ENCODE peak calls at places on chromosome 22, in four cellular contexts. B is GM12865; X is brain microvascular endothelial cell; M is activated CD8-positive, alpha-beta memory T cell treated with anti-CD3 and anti-CD28 coated beads for 48 hours. U is an unnamed sample.

GRCh38 chr22:19568337-19569311 is 44.4 kb upstream of the CLDN5 start:
- DNase-seq in B (no peak), X (peak), M (no peak), U (no peak)

GRCh38 chr22:39318507-39319283 is 728 bp downstream of the RPL3 start:
- DNase-seq in B (no peak), X (peak), M (no peak), U (no peak)

GRCh38 chr22:49195636-49196035 is 632.0 kb downstream of the BRD1 start:
- DNase-seq in B (no peak), X (no peak), M (no peak), U (no peak)

GRCh38 chr22:38738475-38739070 is 17.2 kb downstream of the SUN2 start:
- DNase-seq in B (no peak), X (no peak), M (no peak), U (no peak)

GRCh38 chr22:30266445-30267381 is at the start of gene OSM:
- DNase-seq in B (peak), X (no peak), M (peak), U (no peak)

GRCh38 chr22:38203090-38203810 is 1.5 kb downstream of the MAFF start:
- DNase-seq in B (peak), X (no peak), M (no peak), U (no peak)

GRCh38 chr22:48885919-48886305 is 941.8 kb downstream of the BRD1 start:
- DNase-seq in B (no peak), X (no peak), M (no peak), U (no peak)

GRCh38 chr22:46104170-46104880 is 46.0 kb upstream of the PPARA start:
- DNase-seq in B (no peak), X (no peak), M (no peak), U (no peak)

GRCh38 chr22:40014661-40015255 is 20.0 kb downstream of the FAM83F start:
- DNase-seq in B (no peak), X (no peak), M (no peak), U (no peak)

GRCh38 chr22:25023879-25024278 is 71.4 kb downstream of the KIAA1671 start:
- DNase-seq in B (no peak), X (no peak), M (no peak), U (no peak)

GRCh38 chr22:38699784-38700183 is 959 bp downstream of the JOSD1 start:
- DNase-seq in B (no peak), X (no peak), M (no peak), U (no peak)

GRCh38 chr22:19042285-19043110 is 79.7 kb downstream of the DGCR2 start:
- DNase-seq in B (no peak), X (no peak), M (no peak), U (no peak)

GRCh38 chr22:36417281-36417686 is 29.5 kb upstream of the MYH9 start:
- DNase-seq in B (peak), X (no peak), M (no peak), U (no peak)

GRCh38 chr22:28703436-28703835 is 23.8 kb upstream of the TTC28 start:
- DNase-seq in B (no peak), X (no peak), M (no peak), U (no peak)

GRCh38 chr22:37777122-37777687 is 30.5 kb upstream of the GCAT start:
- DNase-seq in B (peak), X (peak), M (no peak), U (no peak)

GRCh38 chr22:24205438-24206189 is 24.3 kb downstream of the SUSD2 start:
- DNase-seq in B (no peak), X (no peak), M (no peak), U (no peak)

GRCh38 chr22:18076060-18076497 is 1.7 kb upstream of the PEX26 start:
- DNase-seq in B (peak), X (peak), M (no peak), U (no peak)

GRCh38 chr22:46294784-46295183 is 1.9 kb upstream of the GTSE1 start:
- DNase-seq in B (no peak), X (no peak), M (no peak), U (no peak)

GRCh38 chr22:32512267-32512982 is 37.8 kb downstream of the FBXO7 start:
- DNase-seq in B (no peak), X (no peak), M (no peak), U (no peak)

GRCh38 chr22:27800250-27801131 is 1.1 kb downstream of the MN1 start:
- DNase-seq in B (no peak), X (no peak), M (no peak), U (peak)

GRCh38 chr22:22195265-22196017 is 49.1 kb upstream of the VPREB1 start:
- DNase-seq in B (peak), X (peak), M (peak), U (peak)

GRCh38 chr22:19148417-19149046 is 1.6 kb downstream of the GSC2 start:
- DNase-seq in B (no peak), X (no peak), M (no peak), U (no peak)

GRCh38 chr22:41271787-41272186 is 14.2 kb downstream of the RANGAP1 start:
- DNase-seq in B (no peak), X (no peak), M (no peak), U (no peak)

GRCh38 chr22:37747090-37747714 is 50.4 kb downstream of the TRIOBP start:
- DNase-seq in B (peak), X (peak), M (no peak), U (no peak)

GRCh38 chr22:25057013-25057881 is 104.7 kb downstream of the KIAA1671 start:
- DNase-seq in B (peak), X (peak), M (peak), U (peak)

GRCh38 chr22:32482708-32483107 is 8.1 kb downstream of the FBXO7 start:
- DNase-seq in B (peak), X (no peak), M (no peak), U (no peak)

GRCh38 chr22:29310065-29310862 is 3.8 kb downstream of the GAS2L1 start:
- DNase-seq in B (no peak), X (no peak), M (no peak), U (no peak)

GRCh38 chr22:29729161-29729560 is 9.4 kb downstream of the CABP7 start:
- DNase-seq in B (no peak), X (no peak), M (no peak), U (no peak)

GRCh38 chr22:49087716-49088660 is 739.7 kb downstream of the BRD1 start:
- DNase-seq in B (no peak), X (no peak), M (no peak), U (no peak)

GRCh38 chr22:41565403-41566054 is 4.7 kb downstream of the CSDC2 start:
- DNase-seq in B (no peak), X (peak), M (no peak), U (no peak)

U was measured in mesothelial cell of epicardium.